ENCODE peak calls at places on chromosomes 4 and X, in five cellular contexts. One of them, this sample, is unnamed.

GRCh38 chrX:107197306-107197705 is 8.9 kb downstream of the NUP62CL start:
- DNase-seq in mesendoderm: peak; percentile 42
- DNase-seq in PC-3: no peak
- DNase-seq in HepG2: no peak
- DNase-seq in naive thymus-derived CD4-positive, alpha-beta T cell: no peak
- DNase-seq in this sample: no peak

GRCh38 chrX:15812212-15812938 is 22.1 kb downstream of the ZRSR2 start:
- DNase-seq in naive thymus-derived CD4-positive, alpha-beta T cell: no peak
- DNase-seq in HepG2: no peak
- DNase-seq in PC-3: no peak
- DNase-seq in mesendoderm: no peak
- DNase-seq in this sample: no peak

GRCh38 chrX:68868902-68869800 is 40.3 kb downstream of the EFNB1 start:
- DNase-seq in PC-3: no peak
- DNase-seq in mesendoderm: no peak
- DNase-seq in HepG2: no peak
- DNase-seq in naive thymus-derived CD4-positive, alpha-beta T cell: no peak
- DNase-seq in this sample: no peak

GRCh38 chrX:17052776-17053175 is 106.3 kb downstream of the REPS2 start:
- DNase-seq in naive thymus-derived CD4-positive, alpha-beta T cell: no peak
- DNase-seq in PC-3: no peak
- DNase-seq in mesendoderm: no peak
- DNase-seq in HepG2: no peak
- DNase-seq in this sample: no peak

GRCh38 chrX:44431206-44431605 is 87.7 kb upstream of the EFHC2 start:
- DNase-seq in naive thymus-derived CD4-positive, alpha-beta T cell: no peak
- DNase-seq in HepG2: peak; percentile 6
- DNase-seq in mesendoderm: no peak
- DNase-seq in PC-3: peak; percentile 88
- DNase-seq in this sample: no peak

GRCh38 chrX:18390941-18391538 is 34.4 kb upstream of the CDKL5 start:
- DNase-seq in mesendoderm: peak; percentile 46
- DNase-seq in HepG2: peak; percentile 14
- DNase-seq in PC-3: peak; percentile 67
- DNase-seq in naive thymus-derived CD4-positive, alpha-beta T cell: peak; percentile 43
- DNase-seq in this sample: peak; percentile 72

GRCh38 chr4:147732516-147733193 is 767 bp downstream of the ARHGAP10 start:
- DNase-seq in PC-3: peak; percentile 35
- DNase-seq in naive thymus-derived CD4-positive, alpha-beta T cell: no peak
- DNase-seq in mesendoderm: peak; percentile 71
- DNase-seq in HepG2: no peak
- DNase-seq in this sample: no peak

GRCh38 chr4:154618708-154619315 is 6.4 kb upstream of the FGG start:
- DNase-seq in mesendoderm: peak; percentile 75
- DNase-seq in HepG2: peak; percentile 80
- DNase-seq in PC-3: peak; percentile 72
- DNase-seq in naive thymus-derived CD4-positive, alpha-beta T cell: no peak
- DNase-seq in this sample: peak; percentile 11

GRCh38 chr4:61277785-61278184 is 77.7 kb downstream of the ADGRL3 start:
- DNase-seq in mesendoderm: no peak
- DNase-seq in PC-3: peak; percentile 92
- DNase-seq in naive thymus-derived CD4-positive, alpha-beta T cell: no peak
- DNase-seq in HepG2: no peak
- DNase-seq in this sample: no peak

GRCh38 chr4:121190389-121190788 is 26.3 kb upstream of the TNIP3 start:
- DNase-seq in PC-3: no peak
- DNase-seq in naive thymus-derived CD4-positive, alpha-beta T cell: no peak
- DNase-seq in mesendoderm: no peak
- DNase-seq in HepG2: no peak
- DNase-seq in this sample: no peak

GRCh38 chrX:44675364-44676024 is 132.8 kb upstream of the FUNDC1 start:
- DNase-seq in mesendoderm: no peak
- DNase-seq in naive thymus-derived CD4-positive, alpha-beta T cell: no peak
- DNase-seq in HepG2: no peak
- DNase-seq in PC-3: peak; percentile 53
- DNase-seq in this sample: no peak

GRCh38 chr4:155952546-155952945 is 1.1 kb downstream of the CTSO start:
- DNase-seq in HepG2: no peak
- DNase-seq in PC-3: peak; percentile 50
- DNase-seq in mesendoderm: no peak
- DNase-seq in naive thymus-derived CD4-positive, alpha-beta T cell: no peak
- DNase-seq in this sample: no peak
- H3K4me3 ChIP-seq in HepG2: no peak overlapping the region
- H3K4me3 ChIP-seq in PC-3: peak overlapping the region; percentile 89
- H3K4me3 ChIP-seq in mesendoderm: no peak overlapping the region
- H3K4me3 ChIP-seq in naive thymus-derived CD4-positive, alpha-beta T cell: no peak overlapping the region
- H3K4me3 ChIP-seq in this sample: no peak overlapping the region

DNA sequence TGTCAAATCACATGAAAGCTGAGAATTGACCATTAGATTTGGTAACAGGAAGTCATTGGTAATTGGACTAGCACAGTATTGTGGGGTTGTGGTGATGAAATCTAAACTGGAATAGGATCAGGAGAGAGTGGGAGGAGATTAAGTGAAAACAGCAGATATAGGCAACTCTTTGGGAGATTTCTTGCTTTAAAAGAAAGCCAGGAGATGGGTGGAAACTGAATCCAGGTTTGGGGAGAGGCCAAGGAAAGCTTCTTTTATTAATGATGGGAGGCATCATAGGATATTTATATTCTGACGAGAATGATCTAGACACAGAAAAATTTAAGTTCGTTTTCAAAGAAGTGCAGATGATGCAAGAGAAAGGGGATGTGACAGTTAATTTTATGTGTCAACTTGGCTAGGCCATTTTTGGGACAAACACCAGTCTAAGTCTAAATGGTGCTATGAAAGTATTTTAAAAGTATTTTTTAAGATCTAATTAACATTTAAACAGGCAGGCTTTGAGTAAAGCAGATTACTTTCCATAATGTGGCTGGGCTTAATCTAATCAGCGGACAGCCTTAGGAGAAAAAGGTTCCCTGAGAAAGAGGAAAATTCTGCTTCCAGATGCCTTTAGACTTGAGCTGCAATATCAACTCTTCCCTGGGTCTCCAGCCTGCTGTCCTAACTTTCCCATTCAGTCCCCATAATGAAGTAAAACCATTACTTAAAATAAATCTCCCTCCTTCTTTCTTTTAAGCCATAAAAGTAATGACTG is 24.7 kb downstream of the SEC24D start:
- DNase-seq in mesendoderm: no peak
- DNase-seq in HepG2: no peak
- DNase-seq in naive thymus-derived CD4-positive, alpha-beta T cell: no peak
- DNase-seq in PC-3: no peak
- DNase-seq in this sample: no peak
- H3K27ac ChIP-seq in mesendoderm: no peak overlapping the region
- H3K27ac ChIP-seq in HepG2: no peak overlapping the region
- H3K27ac ChIP-seq in naive thymus-derived CD4-positive, alpha-beta T cell: no peak overlapping the region
- H3K27ac ChIP-seq in PC-3: no peak overlapping the region
- H3K27ac ChIP-seq in this sample: no peak overlapping the region

GRCh38 chr4:3420956-3421355 is 20.8 kb upstream of the HGFAC start:
- DNase-seq in naive thymus-derived CD4-positive, alpha-beta T cell: no peak
- DNase-seq in PC-3: no peak
- DNase-seq in HepG2: no peak
- DNase-seq in mesendoderm: no peak
- DNase-seq in this sample: no peak

GRCh38 chr4:3421470-3421869 is 20.3 kb upstream of the HGFAC start:
- DNase-seq in mesendoderm: no peak
- DNase-seq in naive thymus-derived CD4-positive, alpha-beta T cell: no peak
- DNase-seq in PC-3: no peak
- DNase-seq in HepG2: no peak
- DNase-seq in this sample: peak; percentile 22

GRCh38 chr4:3420606-3420955 is 21.2 kb upstream of the HGFAC start:
- DNase-seq in naive thymus-derived CD4-positive, alpha-beta T cell: no peak
- DNase-seq in mesendoderm: peak; percentile 31
- DNase-seq in PC-3: no peak
- DNase-seq in HepG2: no peak
- DNase-seq in this sample: peak; percentile 36

GRCh38 chr4:3418029-3418762 is 23.6 kb upstream of the HGFAC start:
- DNase-seq in PC-3: peak; percentile 9
- DNase-seq in mesendoderm: peak; percentile 26
- DNase-seq in HepG2: no peak
- DNase-seq in naive thymus-derived CD4-positive, alpha-beta T cell: no peak
- DNase-seq in this sample: no peak

GRCh38 chr4:3419836-3420605 is 21.7 kb upstream of the HGFAC start:
- DNase-seq in mesendoderm: no peak
- DNase-seq in HepG2: no peak
- DNase-seq in naive thymus-derived CD4-positive, alpha-beta T cell: no peak
- DNase-seq in PC-3: no peak
- DNase-seq in this sample: no peak
- H3K36me3 ChIP-seq in mesendoderm: no peaks in the 10 kb centered on the region
- H3K36me3 ChIP-seq in HepG2: peaks cover 67% of the 10 kb centered on the region
- H3K36me3 ChIP-seq in naive thymus-derived CD4-positive, alpha-beta T cell: no peaks in the 10 kb centered on the region
- H3K36me3 ChIP-seq in PC-3: no peaks in the 10 kb centered on the region
- H3K36me3 ChIP-seq in this sample: no peaks in the 10 kb centered on the region

GRCh38 chrX:153873282-153874090 is 12.5 kb downstream of the L1CAM start:
- DNase-seq in naive thymus-derived CD4-positive, alpha-beta T cell: no peak
- DNase-seq in mesendoderm: peak; percentile 80
- DNase-seq in PC-3: no peak
- DNase-seq in HepG2: no peak
- DNase-seq in this sample: no peak

GRCh38 chrX:153874091-153874365 is 11.9 kb downstream of the L1CAM start:
- DNase-seq in naive thymus-derived CD4-positive, alpha-beta T cell: no peak
- DNase-seq in PC-3: no peak
- DNase-seq in HepG2: no peak
- DNase-seq in mesendoderm: no peak
- DNase-seq in this sample: no peak

GRCh38 chrX:153874366-153875125 is 11.4 kb downstream of the L1CAM start:
- DNase-seq in PC-3: no peak
- DNase-seq in naive thymus-derived CD4-positive, alpha-beta T cell: no peak
- DNase-seq in HepG2: no peak
- DNase-seq in mesendoderm: no peak
- DNase-seq in this sample: no peak

GRCh38 chrX:153876112-153876491 is 9.9 kb downstream of the L1CAM start:
- DNase-seq in PC-3: no peak
- DNase-seq in HepG2: no peak
- DNase-seq in naive thymus-derived CD4-positive, alpha-beta T cell: no peak
- DNase-seq in mesendoderm: no peak
- DNase-seq in this sample: no peak

DNA sequence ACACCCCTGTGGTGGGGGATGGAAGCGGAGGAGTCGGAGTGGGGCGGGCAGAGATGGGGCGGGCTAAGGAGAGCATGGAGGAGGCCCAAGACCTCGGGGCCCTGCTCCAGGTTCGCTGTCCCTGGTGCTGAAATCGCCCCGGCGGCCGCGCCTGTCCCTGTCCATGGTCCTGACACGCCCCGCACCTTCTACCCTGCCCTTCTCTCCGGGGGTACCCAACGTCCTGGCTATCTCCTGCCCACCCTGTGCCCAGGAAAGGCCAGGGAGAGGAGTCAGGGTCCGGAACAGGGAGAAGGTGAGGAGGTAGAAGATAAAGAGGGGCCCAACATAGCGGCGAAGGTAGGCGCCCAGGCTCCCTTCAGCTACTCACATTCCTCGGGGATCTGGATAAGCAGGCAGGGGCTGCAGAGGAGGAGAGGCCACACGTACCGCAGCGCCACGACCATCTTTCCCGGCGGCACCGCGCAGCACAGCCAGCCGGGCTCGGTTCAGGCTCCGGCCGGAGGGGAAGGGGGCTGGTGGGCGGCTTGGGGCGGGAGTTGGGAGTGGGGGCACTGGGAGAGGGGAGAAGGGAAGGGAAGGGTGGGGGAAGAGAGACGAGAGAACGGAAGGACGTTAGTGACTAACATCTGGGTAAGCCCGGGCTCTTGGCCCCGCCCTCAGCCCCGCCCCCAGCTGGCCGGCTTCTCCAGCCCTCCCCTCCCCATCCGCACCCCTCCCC is 10.4 kb downstream of the L1CAM start:
- DNase-seq in naive thymus-derived CD4-positive, alpha-beta T cell: peak; percentile 49
- DNase-seq in PC-3: peak; percentile 54
- DNase-seq in mesendoderm: peak; percentile 72
- DNase-seq in HepG2: no peak
- DNase-seq in this sample: peak; percentile 52
- H3K4me3 ChIP-seq in naive thymus-derived CD4-positive, alpha-beta T cell: no peak overlapping the region
- H3K4me3 ChIP-seq in PC-3: no peak overlapping the region
- H3K4me3 ChIP-seq in mesendoderm: no peak overlapping the region
- H3K4me3 ChIP-seq in HepG2: no peak overlapping the region
- H3K4me3 ChIP-seq in this sample: no peak overlapping the region

GRCh38 chr4:173578956-173579355 is 48.9 kb upstream of the HAND2 start:
- DNase-seq in HepG2: no peak
- DNase-seq in naive thymus-derived CD4-positive, alpha-beta T cell: no peak
- DNase-seq in mesendoderm: no peak
- DNase-seq in PC-3: no peak
- DNase-seq in this sample: no peak
- H3K27ac ChIP-seq in HepG2: no peak overlapping the region
- H3K27ac ChIP-seq in naive thymus-derived CD4-positive, alpha-beta T cell: no peak overlapping the region
- H3K27ac ChIP-seq in mesendoderm: no peak overlapping the region
- H3K27ac ChIP-seq in PC-3: no peak overlapping the region
- H3K27ac ChIP-seq in this sample: no peak overlapping the region

DNA sequence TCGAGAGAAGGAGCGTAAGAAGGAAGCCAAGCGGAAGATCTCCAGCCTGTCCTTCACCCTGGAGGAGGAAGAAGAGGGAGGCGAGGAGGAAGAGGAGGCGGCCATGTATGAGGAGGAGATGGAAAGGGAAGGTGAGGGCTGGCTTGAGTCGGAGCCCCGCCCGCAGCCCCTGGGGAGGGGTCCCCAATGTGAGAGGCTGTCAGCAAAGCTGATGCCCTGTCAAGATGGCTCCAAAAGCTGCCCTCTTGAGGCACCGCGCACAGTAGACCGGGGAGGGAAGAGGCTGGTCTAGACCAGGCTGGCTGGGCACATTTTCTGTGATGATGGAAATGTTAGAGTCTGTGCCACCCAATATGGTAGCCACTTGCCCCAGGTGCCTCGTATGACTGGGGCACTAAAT is 2.5 kb downstream of the FAM50A start:
- DNase-seq in mesendoderm: no peak
- DNase-seq in PC-3: no peak
- DNase-seq in naive thymus-derived CD4-positive, alpha-beta T cell: no peak
- DNase-seq in HepG2: no peak
- DNase-seq in this sample: no peak
- H3K36me3 ChIP-seq in mesendoderm: no peaks in the 10 kb centered on the region
- H3K36me3 ChIP-seq in PC-3: peaks cover 10% of the 10 kb centered on the region
- H3K36me3 ChIP-seq in naive thymus-derived CD4-positive, alpha-beta T cell: no peaks in the 10 kb centered on the region
- H3K36me3 ChIP-seq in HepG2: no peaks in the 10 kb centered on the region
- H3K36me3 ChIP-seq in this sample: no peaks in the 10 kb centered on the region

GRCh38 chrX:48357681-48358080 is 1.2 kb upstream of the SSX3 start:
- DNase-seq in HepG2: no peak
- DNase-seq in mesendoderm: no peak
- DNase-seq in PC-3: no peak
- DNase-seq in naive thymus-derived CD4-positive, alpha-beta T cell: no peak
- DNase-seq in this sample: no peak
- H3K4me3 ChIP-seq in HepG2: no peak overlapping the region
- H3K4me3 ChIP-seq in mesendoderm: no peak overlapping the region
- H3K4me3 ChIP-seq in PC-3: no peak overlapping the region
- H3K4me3 ChIP-seq in naive thymus-derived CD4-positive, alpha-beta T cell: no peak overlapping the region
- H3K4me3 ChIP-seq in this sample: no peak overlapping the region